ENCODE peak calls at places on chromosome 21, in seven cellular contexts. T, H, V, C, X, W and R are unnamed samples.

GRCh38 chr21:37675202-37675801 is 241.0 kb downstream of the KCNJ6 start:
- DNase-seq in T (peak), X (peak), C (peak), W (peak), V (peak), H (peak), R (peak)

GRCh38 chr21:35257413-35257812 is 208.3 kb upstream of the RUNX1 start:
- DNase-seq in W (no peak), V (peak), X (peak), T (peak), H (peak), C (peak), R (peak)

GRCh38 chr21:37408464-37409193 is 42.1 kb downstream of the DYRK1A start:
- DNase-seq in W (no peak), H (no peak), V (no peak), T (no peak), X (no peak), C (no peak), R (no peak)

GRCh38 chr21:44510508-44511218 is 29.3 kb downstream of the KRTAP10-1 start:
- DNase-seq in T (peak), V (peak), C (peak), X (peak), W (peak), H (peak), R (peak)

GRCh38 chr21:28893687-28894086 is 99.0 kb downstream of the LTN1 start:
- DNase-seq in W (no peak), C (no peak), V (no peak), H (no peak), X (no peak), T (no peak), R (no peak)

GRCh38 chr21:43206231-43207042 is 37.6 kb downstream of the CRYAA start:
- DNase-seq in C (no peak), W (no peak), T (no peak), H (no peak), V (no peak), X (no peak), R (no peak)

GRCh38 chr21:37233551-37234146 is 33.5 kb downstream of the VPS26C start:
- DNase-seq in V (no peak), W (no peak), C (no peak), T (no peak), X (no peak), H (no peak), R (no peak)

GRCh38 chr21:38821248-38821647 is 15.5 kb downstream of the ETS2 start:
- DNase-seq in T (no peak), V (no peak), W (no peak), C (no peak), X (no peak), H (no peak), R (no peak)

GRCh38 chr21:31284797-31285397 is 59.2 kb downstream of the TIAM1 start:
- DNase-seq in T (peak), H (no peak), C (no peak), X (no peak), V (peak), W (no peak), R (no peak)

GRCh38 chr21:25421327-25422028 is 185.8 kb downstream of the MRPL39 start:
- DNase-seq in H (no peak), V (peak), W (no peak), T (peak), C (no peak), X (no peak), R (peak)

GRCh38 chr21:22961248-22961647 is 1963.0 kb downstream of the NCAM2 start:
- DNase-seq in X (no peak), V (no peak), W (no peak), C (no peak), T (no peak), H (no peak), R (no peak)

GRCh38 chr21:41406340-41406739 is 19.7 kb upstream of the MX1 start:
- DNase-seq in W (no peak), T (no peak), C (no peak), X (no peak), H (no peak), V (no peak), R (no peak)

GRCh38 chr21:41407541-41408460 is 18.2 kb upstream of the MX1 start:
- DNase-seq in C (no peak), V (no peak), X (no peak), H (no peak), T (no peak), W (no peak), R (no peak)

GRCh38 chr21:41410361-41410760 is 15.7 kb upstream of the MX1 start:
- DNase-seq in W (no peak), V (no peak), H (no peak), X (no peak), C (no peak), T (no peak), R (no peak)

GRCh38 chr21:41410767-41411448 is 15.1 kb upstream of the MX1 start:
- DNase-seq in H (no peak), V (no peak), W (no peak), C (no peak), T (no peak), X (no peak), R (no peak)

DNA sequence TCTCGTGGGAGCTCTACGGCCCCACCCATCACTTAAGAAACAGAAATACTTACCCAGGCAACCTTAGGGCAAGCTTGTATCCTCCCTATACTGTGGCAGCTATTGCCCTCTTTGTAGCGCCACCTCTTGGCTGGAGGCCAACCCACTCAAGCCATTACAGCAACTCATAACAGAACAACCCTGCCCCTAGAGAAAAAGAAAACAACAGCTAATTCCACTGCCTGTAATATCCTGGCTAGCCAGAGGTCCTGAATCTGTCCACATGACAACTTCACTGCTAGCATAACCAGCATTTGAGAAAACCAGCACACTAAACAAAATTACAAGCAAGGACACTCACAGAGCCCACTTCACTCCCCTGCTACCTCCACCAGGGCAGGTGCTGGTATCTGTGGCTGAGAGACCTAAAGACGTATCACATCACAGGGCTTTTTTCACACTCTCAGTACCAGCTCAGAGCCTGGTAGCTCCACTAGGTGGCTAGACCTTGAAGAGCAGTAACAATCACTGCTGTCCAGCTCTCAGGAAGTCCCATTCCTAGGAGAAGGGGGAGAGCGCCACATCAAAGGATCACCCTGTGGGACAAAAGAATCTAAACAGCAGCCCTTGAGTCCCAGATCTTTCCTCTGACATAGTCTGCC is 14.5 kb upstream of the MX1 start:
- DNase-seq in H (no peak), C (peak), V (no peak), W (peak), T (no peak), X (no peak), R (no peak)
- H3K4me3 ChIP-seq in H (no peak), C (no peak), V (no peak), W (no peak), T (no peak), X (no peak), R (no peak)

GRCh38 chr21:26769613-26770188 is 75.5 kb downstream of the ADAMTS1 start:
- DNase-seq in V (peak), T (peak), X (no peak), C (no peak), W (no peak), H (no peak), R (peak)
- TF ChIP-seq CTCF in V (peak), T (peak), X (peak), C (no peak), W (peak), H (no peak), R (peak)

DNA sequence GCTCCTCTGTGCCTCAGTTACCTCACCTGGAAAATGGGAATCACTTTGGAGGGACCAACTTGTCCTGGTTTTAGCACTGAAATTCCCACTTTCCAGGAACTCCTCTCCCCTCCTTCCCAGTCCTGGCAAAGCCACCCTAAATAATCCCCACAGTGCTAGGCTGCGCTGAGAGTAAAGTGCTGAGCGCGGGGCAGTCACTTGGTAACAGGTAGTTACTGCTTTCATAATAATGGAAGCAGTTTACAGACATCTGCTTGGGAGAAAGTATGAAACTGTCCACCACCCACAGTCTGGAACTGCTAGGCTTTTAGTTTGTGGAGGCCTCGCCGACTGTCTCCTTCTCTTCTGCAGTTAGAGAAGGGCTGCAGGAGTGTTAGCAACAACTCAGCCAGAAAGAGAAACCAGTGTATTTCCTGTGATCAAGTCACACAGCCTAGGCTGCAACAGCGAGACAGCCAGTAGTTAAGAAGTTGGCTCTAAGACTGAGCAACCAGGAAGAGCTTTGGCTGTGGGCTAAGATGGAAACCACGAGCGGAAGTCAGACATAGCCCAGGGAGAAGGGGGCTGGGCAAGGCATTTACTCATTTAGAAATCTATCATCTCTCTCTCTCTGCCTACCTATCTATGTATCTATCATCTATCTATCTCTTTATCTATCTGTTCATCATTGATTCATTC is 30.8 kb upstream of the ABCG1 start:
- DNase-seq in V (peak), X (no peak), C (peak), H (no peak), T (peak), W (no peak), R (no peak)
- H3K4me3 ChIP-seq in V (no peak), X (no peak), C (no peak), H (no peak), T (no peak), W (no peak), R (no peak)

DNA sequence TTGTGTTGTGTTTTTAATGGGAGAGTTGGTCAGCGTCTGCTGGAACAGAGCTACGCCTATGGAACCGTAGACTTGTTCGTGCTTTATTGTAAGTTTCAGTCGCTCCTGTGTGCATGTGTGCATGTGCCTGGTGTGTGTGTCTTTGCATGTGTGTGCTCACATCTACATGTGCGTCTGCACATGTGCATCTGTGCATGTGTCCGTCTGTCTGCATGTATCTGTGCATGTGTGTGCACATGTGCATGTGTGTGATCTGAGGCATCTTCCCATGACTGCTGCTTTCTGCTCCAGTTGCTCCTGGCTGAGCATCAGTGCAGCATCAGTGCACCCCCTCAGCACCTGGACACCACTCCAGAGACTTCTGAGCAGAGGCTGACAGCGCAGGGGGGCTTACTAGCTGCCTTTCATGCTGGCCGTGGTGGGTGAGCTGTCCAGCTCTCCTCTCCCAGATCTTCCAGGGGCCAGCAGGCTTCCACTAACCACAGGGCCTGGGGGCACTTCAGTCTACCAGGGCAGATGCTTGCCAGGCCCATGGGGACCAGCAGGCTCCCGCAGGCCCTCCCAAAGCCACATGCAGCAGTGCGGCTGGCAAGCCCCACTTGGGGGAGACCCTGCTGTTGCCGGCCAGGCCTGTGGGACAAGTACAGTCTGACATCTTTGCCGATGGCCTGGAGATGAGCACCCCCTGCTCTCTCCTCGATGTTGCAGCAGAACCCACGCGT is 47.8 kb upstream of the PCBP3 start:
- DNase-seq in T (no peak), C (no peak), H (no peak), X (no peak), V (no peak), W (peak), R (no peak)
- TF ChIP-seq CTCF in T (no peak), C (no peak), H (no peak), X (no peak), V (no peak), W (no peak), R (no peak)